ENCODE peak calls at places on chromosomes 12 and 14, in ten cellular contexts. L is uterus, M is vagina, N is adrenal gland, F is PC-3, E is left ventricle myocardium inferior, A is PC-9, H is testis, T is fibroblast of lung, D is body of pancreas. P is an unnamed sample.

GRCh38 chr12:107356266-107356936 is 263.1 kb upstream of the CRY1 start:
- DNase-seq in L (no peak), M (no peak), N (no peak), F (peak; percentile 86), E (no peak), A (peak; percentile 55), H (no peak), T (peak; percentile 92), D (no peak), P (no peak)

GRCh38 chr12:132471858-132472255 is 18.1 kb upstream of the FBRSL1 start:
- DNase-seq in L (no peak), M (no peak), N (no peak), F (no peak), E (no peak), A (no peak), H (no peak), T (no peak), D (no peak), P (no peak)

GRCh38 chr14:60724080-60724618 is at the start of gene SIX4:
- DNase-seq in L (peak; percentile 72), M (no peak), N (peak; percentile 78), F (peak; percentile 98), E (peak; percentile 49), A (peak; percentile 93), H (peak; percentile 78), T (peak; percentile 86), D (peak; percentile 83), P (peak; percentile 92)

GRCh38 chr12:3365416-3366385 is 125.3 kb upstream of the PRMT8 start:
- DNase-seq in L (no peak), M (no peak), N (no peak), F (peak; percentile 64), E (peak; percentile 30), A (no peak), H (peak; percentile 45), T (peak; percentile 2), D (peak; percentile 75), P (peak; percentile 57)

GRCh38 chr14:105322791-105323556 is 8.4 kb downstream of the PACS2 start:
- DNase-seq in L (no peak), M (no peak), N (no peak), F (no peak), E (no peak), A (no peak), H (no peak), T (no peak), D (no peak), P (no peak)

GRCh38 chr12:50985322-50985721 is 33.0 kb downstream of the HIGD1C start:
- DNase-seq in L (no peak), M (no peak), N (peak; percentile 51), F (peak; percentile 19), E (no peak), A (no peak), H (peak; percentile 30), T (peak; percentile 76), D (peak; percentile 35), P (no peak)

GRCh38 chr14:29937116-29937515 is 9.5 kb upstream of the PRKD1 start:
- DNase-seq in L (no peak), M (no peak), N (no peak), F (peak; percentile 6), E (no peak), A (peak; percentile 53), H (no peak), T (peak; percentile 33), D (no peak), P (no peak)

GRCh38 chr12:108686753-108687152 is 44.6 kb downstream of the CORO1C start:
- DNase-seq in L (no peak), M (no peak), N (peak; percentile 56), F (no peak), E (peak; percentile 48), A (no peak), H (no peak), T (no peak), D (no peak), P (no peak)

GRCh38 chr14:20247651-20248246 is 8.7 kb downstream of the OR11H4 start:
- DNase-seq in L (no peak), M (no peak), N (no peak), F (peak; percentile 66), E (no peak), A (peak; percentile 35), H (no peak), T (no peak), D (peak; percentile 32), P (no peak)

GRCh38 chr12:3527181-3527580 is 36.2 kb downstream of the PRMT8 start:
- DNase-seq in L (no peak), M (no peak), N (no peak), F (peak; percentile 87), E (no peak), A (peak; percentile 46), H (no peak), T (peak; percentile 71), D (no peak), P (no peak)

GRCh38 chr12:116246490-116247179 is 30.9 kb downstream of the MED13L start:
- DNase-seq in L (no peak), M (no peak), N (no peak), F (no peak), E (no peak), A (no peak), H (no peak), T (no peak), D (no peak), P (no peak)

GRCh38 chr14:30417121-30417520 is 141.8 kb upstream of the G2E3 start:
- DNase-seq in L (no peak), M (no peak), N (no peak), F (peak; percentile 48), E (no peak), A (no peak), H (no peak), T (no peak), D (no peak), P (no peak)

GRCh38 chr12:538731-539539 is 79.2 kb downstream of the B4GALNT3 start:
- DNase-seq in L (no peak), M (no peak), N (peak; percentile 87), F (peak; percentile 69), E (peak; percentile 69), A (peak; percentile 88), H (peak; percentile 66), T (peak; percentile 71), D (peak; percentile 79), P (no peak)

GRCh38 chr12:112992541-112993398 is 14.5 kb downstream of the OAS2 start:
- DNase-seq in L (no peak), M (peak; percentile 58), N (peak; percentile 64), F (peak; percentile 87), E (peak; percentile 20), A (peak; percentile 56), H (peak; percentile 66), T (peak; percentile 32), D (peak; percentile 48), P (peak; percentile 74)

GRCh38 chr12:52975820-52976573 is 27.1 kb downstream of the KRT18 start:
- DNase-seq in L (no peak), M (no peak), N (no peak), F (peak; percentile 67), E (no peak), A (peak; percentile 61), H (no peak), T (no peak), D (no peak), P (peak; percentile 18)

GRCh38 chr12:82383930-82384513 is 25.7 kb downstream of the METTL25 start:
- DNase-seq in L (no peak), M (no peak), N (no peak), F (peak; percentile 58), E (no peak), A (no peak), H (no peak), T (peak; percentile 26), D (no peak), P (no peak)

GRCh38 chr12:98440165-98440581 is 75.2 kb upstream of the TMPO start:
- DNase-seq in L (peak; percentile 66), M (no peak), N (peak; percentile 73), F (peak; percentile 60), E (peak; percentile 63), A (peak; percentile 88), H (peak; percentile 86), T (peak; percentile 98), D (peak; percentile 95), P (no peak)

GRCh38 chr12:92879698-92880322 is 49.3 kb downstream of the EEA1 start:
- DNase-seq in L (no peak), M (no peak), N (no peak), F (no peak), E (no peak), A (no peak), H (no peak), T (no peak), D (no peak), P (no peak)

GRCh38 chr12:61302282-61302681 is 957.9 kb upstream of the USP15 start:
- DNase-seq in L (no peak), M (no peak), N (no peak), F (no peak), E (no peak), A (no peak), H (no peak), T (no peak), D (no peak), P (no peak)

GRCh38 chr12:88242939-88243338 is 100.8 kb downstream of the TMTC3 start:
- DNase-seq in L (no peak), M (no peak), N (no peak), F (no peak), E (no peak), A (no peak), H (no peak), T (no peak), D (no peak), P (no peak)
- TF ChIP-seq CTCF in L (no peak), M (no peak), N (no peak), F (no peak), E (no peak), A (no peak), H (no peak), T (no peak), D (no peak), P (no peak)

GRCh38 chr14:23173796-23174195 is 9.7 kb downstream of the SLC7A8 start:
- DNase-seq in L (no peak), M (no peak), N (no peak), F (no peak), E (no peak), A (no peak), H (no peak), T (no peak), D (no peak), P (no peak)
- H3K27ac ChIP-seq in L (peak overlapping the region; percentile 88), M (peak overlapping the region; percentile 69), N (peak overlapping the region; percentile 12), F (no peak overlapping the region), E (no peak overlapping the region), A (no peak overlapping the region), H (no peak overlapping the region), T (no peak overlapping the region), D (no peak overlapping the region), P (no peak overlapping the region)

GRCh38 chr12:118357327-118358007 is 15.2 kb downstream of the TAOK3 start:
- DNase-seq in L (no peak), M (no peak), N (peak; percentile 50), F (peak; percentile 74), E (no peak), A (no peak), H (no peak), T (peak; percentile 36), D (peak; percentile 65), P (no peak)
- TF ChIP-seq CTCF in L (no peak), M (no peak), N (no peak), F (peak; percentile 55), E (no peak), A (no peak), H (no peak), T (no peak), D (no peak), P (no peak)

DNA sequence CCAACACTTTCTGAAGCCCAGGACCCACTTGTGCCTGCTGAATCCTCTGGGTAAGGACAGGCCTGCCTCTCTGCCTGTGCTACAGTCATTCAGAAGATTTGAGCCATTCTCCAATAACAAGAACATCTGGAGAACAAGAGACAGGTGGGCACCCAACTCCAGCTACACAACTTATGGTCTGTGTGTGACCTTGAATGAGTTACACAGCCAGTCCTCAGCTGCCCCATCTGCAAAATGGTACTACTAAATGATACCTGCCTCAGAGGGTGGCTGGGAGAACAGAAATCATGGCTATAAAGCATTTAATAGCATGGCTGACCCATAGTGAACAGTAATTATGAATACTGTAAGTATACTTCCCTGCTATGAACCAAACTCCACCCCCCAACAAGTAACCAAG is 4.2 kb downstream of the CKAP4 start:
- DNase-seq in L (no peak), M (peak; percentile 56), N (no peak), F (no peak), E (no peak), A (no peak), H (no peak), T (no peak), D (no peak), P (no peak)
- H3K27ac ChIP-seq in L (no peak overlapping the region), M (no peak overlapping the region), N (no peak overlapping the region), F (no peak overlapping the region), E (peak overlapping the region; percentile 98), A (no peak overlapping the region), H (no peak overlapping the region), T (no peak overlapping the region), D (no peak overlapping the region), P (no peak overlapping the region)